ENCODE peak calls at places on chromosomes 13 and 19, in six cellular contexts. V is HepG2, F is H1, R is K562, H is GM12878, K is SK-N-SH. O is an unnamed sample.

GRCh38 chr19:32251634-32252332 is 93.6 kb upstream of the ZNF507 start:
- DNase-seq in V (no peak), F (no peak), R (peak; percentile 12), H (no peak), K (no peak), O (no peak)

GRCh38 chr19:45391871-45392665 is 12.8 kb downstream of the PPP1R13L start:
- DNase-seq in V (no peak), F (no peak), R (no peak), H (no peak), K (no peak), O (no peak)

GRCh38 chr13:95193509-95194230 is 107.6 kb downstream of the ABCC4 start:
- DNase-seq in V (peak; percentile 8), F (no peak), R (no peak), H (no peak), K (no peak), O (no peak)

GRCh38 chr19:49094505-49095482 is 9.5 kb downstream of the SNRNP70 start:
- DNase-seq in V (no peak), F (no peak), R (no peak), H (no peak), K (no peak), O (no peak)

GRCh38 chr13:43905435-43906031 is 25.8 kb downstream of the LACC1 start:
- DNase-seq in V (peak; percentile 55), F (no peak), R (peak; percentile 52), H (no peak), K (peak; percentile 63), O (peak; percentile 44)

GRCh38 chr13:26474286-26474685 is 83.2 kb upstream of the WASF3 start:
- DNase-seq in V (no peak), F (no peak), R (no peak), H (no peak), K (no peak), O (no peak)

GRCh38 chr19:48992571-48993174 is 436 bp downstream of the GYS1 start:
- DNase-seq in V (no peak), F (no peak), R (no peak), H (no peak), K (peak; percentile 51), O (no peak)

GRCh38 chr13:95596701-95597100 is 44.2 kb downstream of the CLDN10 start:
- DNase-seq in V (no peak), F (no peak), R (no peak), H (no peak), K (no peak), O (no peak)

GRCh38 chr13:27035892-27036235 is 135.7 kb downstream of the USP12 start:
- DNase-seq in V (no peak), F (no peak), R (peak; percentile 37), H (no peak), K (no peak), O (no peak)

GRCh38 chr19:46919324-46919723 is 58.5 kb downstream of the ARHGAP35 start:
- DNase-seq in V (no peak), F (no peak), R (no peak), H (no peak), K (no peak), O (no peak)

GRCh38 chr19:21158523-21159135 is 16.8 kb downstream of the ZNF431 start:
- DNase-seq in V (no peak), F (no peak), R (no peak), H (no peak), K (no peak), O (no peak)

GRCh38 chr13:97249797-97250495 is 27.8 kb downstream of the MBNL2 start:
- DNase-seq in V (no peak), F (no peak), R (no peak), H (no peak), K (no peak), O (no peak)

GRCh38 chr13:28628250-28628649 is 30.7 kb upstream of the POMP start:
- DNase-seq in V (no peak), F (no peak), R (no peak), H (no peak), K (no peak), O (peak; percentile 43)

GRCh38 chr19:4367781-4368127 is 24.4 kb downstream of the MPND start:
- DNase-seq in V (no peak), F (no peak), R (no peak), H (no peak), K (no peak), O (no peak)

GRCh38 chr19:4368128-4368820 is 24.9 kb downstream of the MPND start:
- DNase-seq in V (no peak), F (no peak), R (no peak), H (no peak), K (no peak), O (no peak)

GRCh38 chr19:4369888-4370260 is 26.5 kb downstream of the MPND start:
- DNase-seq in V (no peak), F (no peak), R (peak; percentile 34), H (no peak), K (no peak), O (peak; percentile 75)

GRCh38 chr19:4370418-4371041 is 27.2 kb downstream of the MPND start:
- DNase-seq in V (no peak), F (no peak), R (no peak), H (no peak), K (no peak), O (no peak)

DNA sequence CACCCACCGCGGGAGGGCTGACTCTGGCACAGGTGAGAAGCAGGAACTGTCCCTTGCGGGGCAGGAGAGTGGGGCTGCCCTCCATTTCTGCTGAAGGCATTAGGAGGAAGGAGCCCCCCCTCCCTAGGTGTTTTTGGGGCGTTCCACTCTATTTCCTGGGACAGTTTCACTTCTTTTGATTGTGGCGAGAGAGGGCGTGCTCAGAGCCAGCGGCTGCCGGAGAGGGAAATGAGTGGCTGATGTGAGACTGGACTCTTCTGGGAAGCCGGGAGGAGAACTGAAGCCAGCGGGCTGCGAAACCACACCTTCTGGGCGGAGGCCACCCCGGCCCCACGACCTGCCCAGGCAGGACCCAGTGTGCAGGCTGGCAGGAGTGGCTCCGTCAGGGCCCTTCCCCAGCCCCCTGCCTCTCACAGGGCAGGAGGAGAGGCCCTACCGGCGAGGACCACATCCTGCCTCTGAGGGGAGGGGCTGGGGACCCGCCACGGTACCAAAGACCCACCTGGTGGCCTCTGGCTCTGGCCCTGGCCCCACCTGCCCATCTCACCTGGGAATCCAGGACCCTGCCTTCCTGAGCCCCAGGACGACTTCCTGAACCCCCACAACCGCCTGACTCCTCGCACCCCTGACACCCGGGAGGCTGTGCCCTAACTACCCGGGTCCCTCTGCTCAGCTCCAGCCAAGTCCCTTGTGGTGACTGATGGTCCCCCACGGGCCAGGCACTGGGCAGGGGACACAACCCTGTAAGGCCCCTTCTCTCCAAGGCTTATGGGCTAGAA is 25.9 kb downstream of the MPND start:
- DNase-seq in V (no peak), F (no peak), R (peak; percentile 63), H (peak; percentile 90), K (no peak), O (peak; percentile 63)
- TF ChIP-seq POLR2AphosphoS5 in V (no peak), F (no peak), R (no peak), H (no peak), K (no peak), O (no peak)

DNA sequence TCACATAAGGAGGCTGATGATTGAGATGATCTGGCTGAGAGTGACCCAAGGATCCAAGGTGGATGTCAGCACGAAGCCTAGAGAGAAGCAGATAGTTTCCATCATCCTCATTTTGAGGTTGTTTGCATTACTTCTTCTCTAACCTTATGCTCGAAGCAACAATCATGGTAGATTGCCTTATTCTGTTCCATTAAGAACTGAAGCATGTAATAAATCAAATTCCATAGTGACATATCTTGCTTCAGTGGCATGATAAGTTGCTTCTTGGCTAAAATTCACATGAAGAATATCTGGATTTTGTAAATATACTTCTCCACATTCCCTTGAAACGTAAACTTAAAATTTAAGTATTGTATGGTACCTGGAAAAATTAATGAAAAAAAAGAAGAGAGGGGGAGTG is 377.8 kb upstream of the DACH1 start:
- DNase-seq in V (no peak), F (no peak), R (no peak), H (no peak), K (no peak), O (no peak)
- TF ChIP-seq GABPA in V (no peak), F (no peak), R (no peak), H (no peak), K (no peak), O (no peak)

DNA sequence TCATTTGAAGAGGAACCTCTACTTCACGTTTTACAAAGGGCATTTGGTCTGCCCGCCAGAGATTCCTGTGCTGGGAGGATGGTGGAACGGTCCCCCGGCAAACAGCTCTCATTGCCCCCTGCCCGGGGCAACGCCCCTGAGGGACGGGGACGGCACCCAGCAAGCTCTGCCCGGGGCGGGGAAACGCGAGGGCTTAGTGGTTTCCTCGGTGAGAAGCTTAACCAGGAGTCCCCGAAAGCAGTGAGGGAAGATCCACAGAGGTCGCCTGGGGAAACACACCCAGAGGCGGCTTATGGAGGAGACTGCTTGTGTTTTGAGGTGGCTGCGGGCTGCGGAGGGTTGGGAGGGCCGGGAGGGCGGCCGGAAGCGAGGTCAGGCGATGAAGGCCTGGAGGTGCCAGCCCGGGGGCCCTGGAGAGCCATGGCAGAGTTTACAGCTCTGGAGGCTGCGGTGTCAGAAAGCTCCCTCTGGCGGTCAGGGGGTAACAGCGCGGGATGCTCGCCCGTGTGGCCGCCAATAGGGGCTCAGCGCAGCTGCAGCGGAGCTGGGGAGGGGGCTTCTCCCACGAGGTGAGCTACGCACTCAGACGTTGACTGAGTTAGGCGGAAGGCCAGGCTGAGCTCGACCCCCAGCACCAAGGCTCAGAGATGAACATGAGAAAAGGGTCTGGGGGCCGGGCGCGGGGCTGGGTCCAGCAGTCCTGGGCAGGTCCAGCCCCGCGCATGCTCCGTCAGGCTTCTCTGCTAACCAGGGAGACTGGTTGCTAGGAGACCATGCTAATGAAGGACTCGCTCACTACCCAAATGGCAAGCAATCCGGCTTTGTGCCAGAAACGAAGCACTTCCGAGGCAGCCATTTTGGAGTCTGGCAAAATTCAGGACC is 652 bp upstream of the TPGS1 start:
- DNase-seq in V (peak; percentile 99), F (peak; percentile 94), R (peak; percentile 99), H (peak; percentile 97), K (peak; percentile 97), O (peak; percentile 98)
- TF ChIP-seq POLR2AphosphoS5 in V (peak; percentile 46), F (peak; percentile 50), R (no peak), H (no peak), K (peak; percentile 30), O (peak; percentile 9)

GRCh38 chr19:35756373-35757230 is at the start of gene HSPB6:
- DNase-seq in V (no peak), F (no peak), R (no peak), H (no peak), K (no peak), O (no peak)

GRCh38 chr19:35757749-35758608 is at the start of gene PROSER3:
- DNase-seq in V (peak; percentile 99), F (peak; percentile 97), R (peak; percentile 99), H (peak; percentile 99), K (peak; percentile 97), O (peak; percentile 99)

GRCh38 chr19:35755160-35755549 is 1.7 kb downstream of the HSPB6 start:
- DNase-seq in V (no peak), F (no peak), R (no peak), H (no peak), K (no peak), O (no peak)

GRCh38 chr19:35755550-35756371 is 1.1 kb downstream of the HSPB6 start:
- DNase-seq in V (no peak), F (no peak), R (no peak), H (no peak), K (no peak), O (no peak)

GRCh38 chr19:35757231-35757748 is 461 bp upstream of the HSPB6 start:
- DNase-seq in V (peak; percentile 24), F (no peak), R (peak; percentile 75), H (no peak), K (peak; percentile 70), O (no peak)
- TF ChIP-seq GABPA in V (no peak), F (no peak), R (no peak), H (no peak), K (no peak), O (no peak)

GRCh38 chr19:1254530-1255185 is 6.3 kb downstream of the MIDN start:
- DNase-seq in V (no peak), F (no peak), R (no peak), H (no peak), K (no peak), O (no peak)
- TF ChIP-seq POLR2AphosphoS5 in V (peak; percentile 54), F (peak; percentile 47), R (no peak), H (peak; percentile 48), K (no peak), O (no peak)

O was measured in HL-60.